ENCODE peak calls at places on chromosome 18, in five cellular contexts. H is RPMI7951, V is fibroblast of mammary gland, X is glutamatergic neuron, E is cardiac muscle cell. I is an unnamed sample.

GRCh38 chr18:9741821-9742541 is 33.9 kb downstream of the RAB31 start:
- DNase-seq in E (peak), X (no peak), H (peak), V (peak), I (peak)

GRCh38 chr18:46641917-46642316 is 15.1 kb downstream of the LOXHD1 start:
- DNase-seq in H (peak), E (no peak), V (peak), X (no peak), I (no peak)

GRCh38 chr18:36203360-36203895 is 16.1 kb downstream of the MOCOS start:
- DNase-seq in H (no peak), X (no peak), E (no peak), V (no peak), I (no peak)

GRCh38 chr18:9526458-9526857 is 51.1 kb downstream of the RALBP1 start:
- DNase-seq in H (no peak), V (no peak), X (no peak), E (no peak), I (no peak)

GRCh38 chr18:46660955-46661749 is 4.1 kb upstream of the LOXHD1 start:
- DNase-seq in E (peak), H (peak), V (peak), X (peak), I (no peak)

GRCh38 chr18:44949967-44950366 is 269.3 kb downstream of the SETBP1 start:
- DNase-seq in X (no peak), E (no peak), V (no peak), H (no peak), I (no peak)

GRCh38 chr18:75563150-75563549 is 135.6 kb upstream of the SMIM21 start:
- DNase-seq in E (no peak), H (no peak), X (no peak), V (no peak), I (no peak)

GRCh38 chr18:36427831-36428230 is 130.3 kb downstream of the FHOD3 start:
- DNase-seq in E (no peak), H (no peak), V (no peak), X (no peak), I (no peak)

GRCh38 chr18:62721837-62722795 is 6.8 kb downstream of the PHLPP1 start:
- DNase-seq in X (no peak), E (no peak), H (no peak), V (no peak), I (no peak)

GRCh38 chr18:31402026-31402373 is 25.4 kb downstream of the DSG4 start:
- DNase-seq in H (no peak), E (no peak), X (no peak), V (no peak), I (no peak)

GRCh38 chr18:22153428-22153827 is 16.0 kb upstream of the GATA6 start:
- DNase-seq in V (no peak), E (no peak), H (no peak), X (no peak), I (no peak)

GRCh38 chr18:13375302-13376255 is 157.0 kb downstream of the LDLRAD4 start:
- DNase-seq in H (peak), X (no peak), E (no peak), V (peak), I (peak)

GRCh38 chr18:3759099-3759498 is 309.1 kb downstream of the TGIF1 start:
- DNase-seq in V (no peak), E (no peak), H (no peak), X (no peak), I (no peak)

GRCh38 chr18:54284967-54285785 is 15.9 kb downstream of the POLI start:
- DNase-seq in E (no peak), X (no peak), H (peak), V (peak), I (peak)

GRCh38 chr18:7978834-7979233 is 411.7 kb downstream of the PTPRM start:
- DNase-seq in V (no peak), X (no peak), H (no peak), E (no peak), I (no peak)

GRCh38 chr18:36188912-36189311 is 1.6 kb downstream of the MOCOS start:
- DNase-seq in V (no peak), H (no peak), X (no peak), E (no peak), I (no peak)

GRCh38 chr18:1995041-1995612 is 576.2 kb downstream of the METTL4 start:
- DNase-seq in X (no peak), H (no peak), E (peak), V (no peak), I (no peak)

GRCh38 chr18:4453712-4454547 is 1.2 kb downstream of the DLGAP1 start:
- DNase-seq in V (no peak), X (peak), E (peak), H (no peak), I (no peak)

GRCh38 chr18:59923539-59924196 is 23.9 kb downstream of the PMAIP1 start:
- DNase-seq in E (no peak), X (no peak), H (no peak), V (no peak), I (peak)

GRCh38 chr18:72692086-72692485 is 147.9 kb upstream of the CBLN2 start:
- DNase-seq in X (no peak), V (no peak), H (no peak), E (peak), I (no peak)

GRCh38 chr18:49174478-49174877 is 223.7 kb upstream of the SMAD7 start:
- DNase-seq in V (peak), X (no peak), E (no peak), H (peak), I (no peak)

GRCh38 chr18:54357082-54357659 is 487 bp downstream of the STARD6 start:
- DNase-seq in X (no peak), V (no peak), H (no peak), E (no peak), I (no peak)

GRCh38 chr18:66534110-66534509 is 69.8 kb downstream of the CDH19 start:
- DNase-seq in H (no peak), E (no peak), X (no peak), V (no peak), I (no peak)

GRCh38 chr18:74114206-74114605 is 33.4 kb downstream of the FBXO15 start:
- DNase-seq in V (peak), X (no peak), E (no peak), H (no peak), I (no peak)

GRCh38 chr18:9825571-9826073 is 60.2 kb upstream of the TXNDC2 start:
- DNase-seq in V (peak), X (no peak), H (peak), E (no peak), I (peak)

GRCh38 chr18:56945171-56945863 is 201.6 kb upstream of the BOD1L2 start:
- DNase-seq in E (no peak), V (no peak), H (no peak), X (no peak), I (peak)

GRCh38 chr18:7317804-7318231 is 86.9 kb downstream of the LRRC30 start:
- DNase-seq in H (peak), X (no peak), E (no peak), V (no peak), I (no peak)

GRCh38 chr18:332721-333513 is 65.1 kb upstream of the THOC1 start:
- DNase-seq in E (no peak), V (peak), H (peak), X (no peak), I (no peak)

GRCh38 chr18:61581578-61582204 is 248.5 kb downstream of the CDH20 start:
- DNase-seq in H (peak), X (peak), E (peak), V (peak), I (peak)

GRCh38 chr18:11078491-11078890 is 70.9 kb downstream of the PIEZO2 start:
- DNase-seq in H (no peak), X (no peak), V (peak), E (no peak), I (no peak)

GRCh38 chr18:27661320-27662049 is 476.4 kb upstream of the CHST9 start:
- DNase-seq in H (no peak), V (no peak), X (no peak), E (no peak), I (no peak)

GRCh38 chr18:42229211-42230210 is 274.5 kb downstream of the PIK3C3 start:
- DNase-seq in X (no peak), H (no peak), V (no peak), E (no peak), I (no peak)

GRCh38 chr18:11246466-11246865 is 97.1 kb upstream of the PIEZO2 start:
- DNase-seq in V (peak), H (no peak), X (no peak), E (no peak), I (no peak)

GRCh38 chr18:55402731-55403405 is 185.1 kb downstream of the TCF4 start:
- DNase-seq in V (no peak), H (no peak), E (no peak), X (no peak), I (no peak)

GRCh38 chr18:55381277-55381676 is 206.7 kb downstream of the TCF4 start:
- DNase-seq in H (peak), V (peak), X (no peak), E (no peak), I (no peak)